ENCODE peak calls at places on chromosomes 6 and 20, in seven cellular contexts. Z, T, J, W, C, V and P are unnamed samples.

GRCh38 chr20:62651285-62652021 is 9.2 kb downstream of the SLCO4A1 start:
- DNase-seq in Z (no peak), T (peak; percentile 64), J (peak; percentile 88), W (peak; percentile 74), C (peak; percentile 87), V (peak; percentile 88), P (no peak)

GRCh38 chr6:105879902-105880547 is 206.1 kb upstream of the PRDM1 start:
- DNase-seq in Z (no peak), T (no peak), J (peak; percentile 31), W (no peak), C (peak; percentile 73), V (no peak), P (peak; percentile 90)

GRCh38 chr6:15152720-15153119 is 93.1 kb upstream of the JARID2 start:
- DNase-seq in Z (no peak), T (no peak), J (no peak), W (no peak), C (no peak), V (no peak), P (no peak)

GRCh38 chr6:25490018-25490865 is 161.8 kb upstream of the SCGN start:
- DNase-seq in Z (peak; percentile 74), T (peak; percentile 82), J (peak; percentile 82), W (peak; percentile 71), C (peak; percentile 80), V (peak; percentile 81), P (no peak)

GRCh38 chr6:85113934-85114582 is 335.8 kb upstream of the NT5E start:
- DNase-seq in Z (no peak), T (peak; percentile 29), J (no peak), W (peak; percentile 28), C (peak; percentile 67), V (no peak), P (no peak)

GRCh38 chr20:62589150-62589498 is 53.2 kb upstream of the SLCO4A1 start:
- DNase-seq in Z (no peak), T (no peak), J (no peak), W (no peak), C (no peak), V (no peak), P (no peak)

GRCh38 chr20:38804682-38805501 is 605 bp upstream of the PPP1R16B start:
- DNase-seq in Z (no peak), T (peak; percentile 71), J (peak; percentile 72), W (no peak), C (no peak), V (no peak), P (no peak)

GRCh38 chr6:81751388-81752083 is 945 bp downstream of the TENT5A start:
- DNase-seq in Z (peak; percentile 14), T (no peak), J (peak; percentile 62), W (peak; percentile 70), C (peak; percentile 85), V (peak; percentile 83), P (no peak)

GRCh38 chr6:167212716-167213011 is 54.9 kb upstream of the GPR31 start:
- DNase-seq in Z (no peak), T (no peak), J (no peak), W (no peak), C (no peak), V (no peak), P (no peak)

GRCh38 chr6:259901-260508 is 32.3 kb upstream of the DUSP22 start:
- DNase-seq in Z (no peak), T (no peak), J (no peak), W (no peak), C (no peak), V (no peak), P (no peak)

GRCh38 chr6:3981917-3982316 is 97.0 kb downstream of the FAM217A start:
- DNase-seq in Z (no peak), T (no peak), J (no peak), W (no peak), C (no peak), V (no peak), P (no peak)

GRCh38 chr6:125904871-125905270 is 51.7 kb upstream of the HINT3 start:
- DNase-seq in Z (no peak), T (no peak), J (no peak), W (no peak), C (no peak), V (no peak), P (no peak)

GRCh38 chr6:39731565-39731964 is 6.4 kb upstream of the KIF6 start:
- DNase-seq in Z (no peak), T (peak; percentile 6), J (no peak), W (no peak), C (no peak), V (no peak), P (no peak)

GRCh38 chr6:111087871-111088667 is 766 bp downstream of the SLC16A10 start:
- DNase-seq in Z (no peak), T (no peak), J (peak; percentile 59), W (peak; percentile 26), C (no peak), V (peak; percentile 60), P (no peak)

GRCh38 chr6:31740397-31741223 is 805 bp downstream of the MSH5 start:
- DNase-seq in Z (no peak), T (peak; percentile 74), J (peak; percentile 60), W (no peak), C (no peak), V (no peak), P (no peak)

GRCh38 chr20:57595041-57596030 is 24.9 kb downstream of the ZBP1 start:
- DNase-seq in Z (no peak), T (no peak), J (no peak), W (no peak), C (no peak), V (no peak), P (no peak)

GRCh38 chr20:57315964-57316480 is 13.6 kb upstream of the SPO11 start:
- DNase-seq in Z (no peak), T (no peak), J (no peak), W (no peak), C (no peak), V (no peak), P (peak; percentile 55)

GRCh38 chr6:10719386-10720228 is 3.3 kb upstream of the TMEM14C start:
- DNase-seq in Z (no peak), T (no peak), J (peak; percentile 16), W (peak; percentile 53), C (no peak), V (peak; percentile 68), P (no peak)

GRCh38 chr6:142307963-142308748 is 6.3 kb downstream of the ADGRG6 start:
- DNase-seq in Z (no peak), T (no peak), J (no peak), W (no peak), C (no peak), V (no peak), P (no peak)

GRCh38 chr6:139982652-139983051 is 608.2 kb upstream of the CITED2 start:
- DNase-seq in Z (no peak), T (no peak), J (no peak), W (no peak), C (no peak), V (no peak), P (no peak)

GRCh38 chr6:18640754-18641153 is 253.6 kb downstream of the RNF144B start:
- DNase-seq in Z (no peak), T (no peak), J (no peak), W (no peak), C (no peak), V (no peak), P (no peak)

GRCh38 chr6:140101367-140101766 is 726.9 kb upstream of the CITED2 start:
- DNase-seq in Z (no peak), T (no peak), J (no peak), W (no peak), C (no peak), V (no peak), P (no peak)

GRCh38 chr6:7761047-7761446 is 35.1 kb downstream of the BMP6 start:
- DNase-seq in Z (no peak), T (no peak), J (no peak), W (no peak), C (no peak), V (no peak), P (no peak)

GRCh38 chr20:29409833-29410804 is 1847.3 kb upstream of the DEFB115 start:
- DNase-seq in Z (no peak), T (no peak), J (no peak), W (no peak), C (no peak), V (no peak), P (no peak)

GRCh38 chr20:29408034-29408695 is 1849.3 kb upstream of the DEFB115 start:
- DNase-seq in Z (no peak), T (no peak), J (no peak), W (no peak), C (no peak), V (no peak), P (no peak)

GRCh38 chr20:29410805-29411457 is 1846.5 kb upstream of the DEFB115 start:
- DNase-seq in Z (no peak), T (no peak), J (no peak), W (no peak), C (no peak), V (no peak), P (no peak)
- H3K9me3 ChIP-seq in Z (no peaks in the 10 kb centered on the region), T (no peaks in the 10 kb centered on the region), J (no peaks in the 10 kb centered on the region), W (no peaks in the 10 kb centered on the region), C (no peaks in the 10 kb centered on the region), V (no peaks in the 10 kb centered on the region), P (no peaks in the 10 kb centered on the region)

DNA sequence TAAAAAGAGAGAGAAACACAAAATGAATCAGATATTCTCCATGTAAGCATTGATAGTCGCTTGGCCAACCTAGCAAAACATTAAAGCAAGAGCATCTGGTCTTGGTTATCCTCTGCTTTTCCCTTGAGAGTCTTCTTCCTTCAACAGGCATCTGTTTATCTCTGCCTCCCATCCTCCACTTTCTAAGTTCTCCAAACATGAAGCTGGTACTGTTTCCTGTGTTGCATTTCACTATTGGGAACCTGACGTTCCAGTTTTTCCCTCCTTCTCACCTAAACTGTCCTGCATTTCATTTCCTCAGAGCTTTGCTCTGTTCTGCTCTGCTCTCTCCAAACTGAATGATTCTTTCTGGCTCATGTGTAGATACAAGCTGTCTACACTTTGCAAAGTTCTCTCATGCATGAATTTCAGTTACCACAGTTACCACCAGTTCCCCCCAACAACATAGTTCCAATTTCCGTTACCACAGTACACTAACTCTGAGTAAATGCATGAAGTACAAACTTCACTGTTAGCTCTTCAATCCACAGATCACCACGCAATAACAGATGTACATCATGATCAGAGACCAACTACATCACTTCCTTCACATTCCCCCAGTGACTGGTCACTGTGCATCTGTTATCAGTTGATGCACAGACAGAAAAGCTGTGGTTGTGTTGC is 86.7 kb upstream of the F13A1 start:
- DNase-seq in Z (no peak), T (no peak), J (no peak), W (no peak), C (no peak), V (no peak), P (no peak)
- TF ChIP-seq EP300 in Z (no peak), T (no peak), J (no peak), W (no peak), C (no peak), V (no peak), P (no peak)

GRCh38 chr20:29876911-29877285 is 1380.6 kb upstream of the DEFB115 start:
- DNase-seq in Z (no peak), T (no peak), J (peak; percentile 7), W (no peak), C (no peak), V (no peak), P (peak; percentile 93)
- H3K9me3 ChIP-seq in Z (peaks cover 7% of the 10 kb centered on the region), T (peaks cover 3% of the 10 kb centered on the region), J (peaks cover 20% of the 10 kb centered on the region), W (peaks cover 4% of the 10 kb centered on the region), C (no peaks in the 10 kb centered on the region), V (peaks cover 22% of the 10 kb centered on the region), P (no peaks in the 10 kb centered on the region)

DNA sequence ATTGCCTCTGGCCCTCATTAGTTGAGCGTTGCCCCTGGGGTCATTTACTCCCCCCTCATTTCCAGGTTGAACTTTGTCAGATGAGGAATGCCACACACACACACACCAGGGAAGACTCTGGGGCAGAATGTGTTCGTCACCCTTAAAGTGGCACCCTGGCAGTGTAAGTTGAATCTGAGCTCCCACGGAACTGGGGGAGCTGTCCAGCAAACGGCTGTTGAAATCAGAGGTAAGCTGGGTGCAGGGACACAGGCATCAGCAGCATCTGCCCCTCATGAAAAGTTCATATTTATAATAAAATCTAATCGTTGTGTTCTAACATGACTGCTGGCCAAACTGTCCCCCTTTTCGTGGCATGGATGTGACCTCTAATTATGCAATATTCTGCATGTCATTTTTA is 4.3 kb upstream of the MC3R start:
- DNase-seq in Z (no peak), T (no peak), J (no peak), W (no peak), C (no peak), V (no peak), P (no peak)
- TF ChIP-seq EP300 in Z (no peak), T (no peak), J (no peak), W (no peak), C (no peak), V (no peak), P (no peak)